ENCODE peak calls at places on chromosome 1, in five cellular contexts. U is A549, I is GM12878, C is HepG2, E is K562. G is an unnamed sample.

GRCh38 chr1:67264899-67265298 is 42.8 kb upstream of the IL12RB2 start:
- DNase-seq in U (no peak), E (no peak), C (no peak), I (no peak), G (no peak)

GRCh38 chr1:150981805-150982712 is at the start of gene ANXA9:
- DNase-seq in U (no peak), E (peak), C (peak), I (no peak), G (peak)

GRCh38 chr1:163796394-163796821 is 474.7 kb downstream of the NUF2 start:
- DNase-seq in E (no peak), C (no peak), U (peak), I (no peak), G (no peak)

GRCh38 chr1:47524272-47524671 is 86.4 kb downstream of the FOXD2 start:
- DNase-seq in C (no peak), E (no peak), I (no peak), U (no peak), G (no peak)

GRCh38 chr1:170805957-170806662 is 129.2 kb upstream of the MROH9 start:
- DNase-seq in E (no peak), C (no peak), I (no peak), U (no peak), G (no peak)

GRCh38 chr1:149942885-149943284 is 6.2 kb upstream of the MTMR11 start:
- DNase-seq in I (no peak), U (no peak), E (no peak), C (no peak), G (no peak)

GRCh38 chr1:94111879-94112278 is 9.1 kb downstream of the ABCA4 start:
- DNase-seq in I (peak), C (no peak), E (no peak), U (no peak), G (no peak)

GRCh38 chr1:100752806-100753205 is 33.3 kb downstream of the VCAM1 start:
- DNase-seq in C (no peak), E (no peak), I (no peak), U (no peak), G (no peak)

GRCh38 chr1:80846966-80847365 is 953.8 kb upstream of the ADGRL2 start:
- DNase-seq in I (no peak), U (no peak), C (no peak), E (no peak), G (no peak)

GRCh38 chr1:155038602-155039307 is 5.1 kb downstream of the DCST1 start:
- DNase-seq in E (no peak), I (no peak), C (no peak), U (peak), G (no peak)

GRCh38 chr1:96843196-96843595 is 121.6 kb downstream of the PTBP2 start:
- DNase-seq in I (no peak), C (no peak), U (no peak), E (no peak), G (no peak)

GRCh38 chr1:49297783-49298182 is 521.1 kb upstream of the BEND5 start:
- DNase-seq in E (no peak), C (no peak), U (no peak), I (no peak), G (peak)

GRCh38 chr1:157496121-157496526 is 56.2 kb downstream of the FCRL5 start:
- DNase-seq in U (peak), I (no peak), C (peak), E (peak), G (peak)

GRCh38 chr1:181101581-181102226 is 13.2 kb downstream of the IER5 start:
- DNase-seq in U (no peak), I (no peak), E (peak), C (no peak), G (peak)

DNA sequence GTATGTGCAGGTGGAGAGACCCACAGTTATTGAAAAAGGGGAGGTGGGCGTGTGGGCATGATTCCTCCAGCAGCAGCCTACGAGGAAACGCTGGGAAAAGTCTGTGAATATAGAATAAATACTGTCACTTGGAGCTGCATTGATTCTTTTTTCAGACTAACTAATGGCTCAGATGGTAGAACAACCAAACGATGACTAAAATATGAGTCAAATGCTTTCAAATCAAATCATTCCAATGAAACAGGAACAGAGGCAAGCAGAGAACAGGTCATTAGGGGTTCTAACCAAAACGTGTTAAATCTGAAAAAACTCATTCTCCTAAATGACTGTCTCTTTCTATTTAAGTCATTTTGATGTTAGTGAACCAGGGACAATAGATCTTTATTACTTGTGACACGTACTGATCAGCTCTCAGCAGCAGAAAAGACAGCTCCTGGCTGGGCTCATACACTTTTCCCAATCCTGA is 35.1 kb upstream of the SEC16B start:
- DNase-seq in U (no peak), I (no peak), E (no peak), C (no peak), G (no peak)
- TF ChIP-seq JUNB in U (no peak), I (peak), E (no peak), C (no peak), G (no peak)

GRCh38 chr1:11245904-11246726 is 16.2 kb downstream of the MTOR start:
- DNase-seq in I (no peak), E (no peak), U (no peak), C (no peak), G (no peak)
- TF ChIP-seq JUNB in I (no peak), E (no peak), U (no peak), C (no peak), G (no peak)

GRCh38 chr1:210827481-210827880 is 306.5 kb downstream of the KCNH1 start:
- DNase-seq in I (no peak), U (no peak), E (no peak), C (no peak), G (no peak)

GRCh38 chr1:210826686-210827085 is 307.3 kb downstream of the KCNH1 start:
- DNase-seq in U (no peak), E (no peak), C (no peak), I (no peak), G (no peak)

GRCh38 chr1:210828996-210829596 is 304.9 kb downstream of the KCNH1 start:
- DNase-seq in E (no peak), U (peak), I (no peak), C (no peak), G (no peak)

DNA sequence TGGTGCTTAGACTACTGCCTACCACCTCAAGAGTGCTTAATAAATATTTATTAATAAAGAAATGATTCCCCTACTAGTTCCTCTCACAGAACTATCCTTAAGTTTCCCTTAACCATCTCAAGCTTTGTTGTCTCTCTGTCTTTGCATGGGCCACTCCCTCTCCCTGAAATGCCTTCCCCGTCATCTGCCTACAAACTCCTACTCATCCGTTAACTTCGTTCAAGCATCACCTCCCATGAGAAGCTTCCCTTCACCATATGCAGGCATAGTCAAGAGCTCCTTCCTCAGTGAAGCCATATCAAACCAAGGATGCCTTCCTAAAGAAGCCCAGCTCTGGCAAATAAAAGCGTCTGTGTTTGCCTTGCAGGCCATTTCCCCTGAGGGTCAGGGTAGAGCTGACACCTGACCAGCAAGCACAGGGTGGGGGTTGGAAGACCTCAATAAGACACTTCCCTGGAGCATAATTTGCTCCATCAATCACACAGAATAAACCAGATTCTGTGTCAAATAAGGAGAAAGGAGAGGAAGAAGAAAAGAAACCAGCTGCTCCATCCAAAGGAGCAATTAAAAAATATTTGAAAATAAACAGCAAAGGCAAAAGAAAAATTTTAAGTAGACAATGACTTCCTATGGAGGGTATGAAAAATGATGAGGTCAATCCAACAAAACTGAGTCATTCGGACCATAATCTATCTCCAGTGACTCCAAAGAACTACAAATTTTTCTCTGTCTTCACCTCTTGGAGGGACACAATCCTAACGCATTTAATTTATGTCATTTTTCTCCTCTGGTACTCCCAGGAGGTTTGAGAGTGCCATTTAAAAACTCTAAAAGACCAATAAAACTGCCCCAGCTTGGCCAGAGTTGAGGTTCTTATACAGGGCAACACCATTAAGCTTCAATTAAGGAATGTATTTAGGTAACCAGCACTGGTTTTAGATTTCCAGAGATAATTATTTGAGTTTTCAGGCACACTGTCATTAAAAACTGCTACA is 303.6 kb downstream of the KCNH1 start:
- DNase-seq in I (no peak), C (no peak), E (no peak), U (no peak), G (no peak)
- TF ChIP-seq JUNB in I (no peak), C (no peak), E (no peak), U (no peak), G (no peak)

DNA sequence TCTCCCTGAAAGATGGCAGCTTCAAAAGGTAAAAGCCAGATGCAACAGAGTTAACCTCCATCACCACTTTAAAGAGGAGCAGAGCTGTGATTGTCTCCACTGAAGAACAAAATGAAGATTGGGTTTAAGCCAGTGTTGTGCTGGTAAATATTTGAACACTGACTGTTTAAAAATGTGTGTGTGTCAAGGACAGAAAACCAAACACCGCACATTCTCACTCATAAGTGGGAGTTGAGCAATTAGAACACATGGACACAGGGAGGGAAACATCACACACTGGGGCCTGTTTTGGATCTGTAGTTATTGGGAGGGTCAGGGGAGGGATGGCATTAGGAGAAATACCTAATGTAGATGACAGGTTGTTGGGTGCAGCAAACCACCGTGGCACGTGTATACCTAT is 83.9 kb downstream of the ST6GALNAC5 start:
- DNase-seq in C (peak), I (no peak), U (no peak), E (no peak), G (no peak)
- TF ChIP-seq JUNB in C (no peak), I (no peak), U (no peak), E (no peak), G (no peak)

GRCh38 chr1:17892225-17892624 is 137.1 kb downstream of the ACTL8 start:
- DNase-seq in U (no peak), C (no peak), E (no peak), I (no peak), G (no peak)
- TF ChIP-seq JUNB in U (no peak), C (no peak), E (no peak), I (no peak), G (no peak)

DNA sequence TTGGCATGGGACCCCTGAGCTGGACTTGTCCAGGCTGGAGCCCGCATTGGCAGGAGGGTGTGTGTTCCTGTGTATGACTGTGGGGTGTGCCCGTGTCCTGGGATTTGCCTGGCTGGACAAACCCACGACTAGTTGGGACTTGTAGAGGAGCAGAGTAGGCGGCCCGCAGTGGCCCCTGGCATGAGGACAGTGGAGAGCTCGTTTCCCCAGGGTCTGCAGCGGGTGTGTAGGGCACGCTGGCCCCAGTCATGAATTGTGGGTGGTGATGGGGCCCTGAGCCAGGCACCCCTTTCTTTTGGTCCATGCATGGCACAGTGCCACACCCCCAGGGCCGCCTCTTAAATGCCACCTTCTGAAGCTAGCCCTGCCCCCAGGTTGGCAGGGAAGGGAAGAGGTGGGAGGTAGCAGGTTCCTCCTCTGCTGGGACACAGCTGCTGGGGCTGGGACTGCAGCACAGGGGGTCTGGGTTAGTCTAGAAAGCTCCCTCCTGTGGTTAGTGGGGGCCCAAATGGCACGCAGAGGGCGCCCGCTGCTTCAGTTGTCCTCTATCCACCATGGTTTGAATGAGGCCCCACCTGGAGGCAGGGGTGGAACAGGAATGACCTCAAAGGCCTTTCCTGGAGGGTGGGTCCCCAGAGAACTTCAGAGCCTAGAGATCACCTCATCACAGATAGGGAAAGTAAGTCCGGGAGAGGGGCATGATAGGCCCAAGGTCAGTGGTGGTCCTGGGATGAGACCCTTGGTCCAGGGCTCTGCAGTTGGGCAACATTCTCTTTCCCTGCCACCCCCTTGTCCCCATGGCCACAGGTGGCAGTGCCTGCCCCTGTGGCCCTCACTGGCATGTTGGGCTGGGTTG is 4.1 kb downstream of the CROCC start:
- DNase-seq in E (no peak), I (no peak), U (no peak), C (no peak), G (no peak)
- TF ChIP-seq JUNB in E (no peak), I (no peak), U (no peak), C (no peak), G (no peak)

GRCh38 chr1:111565079-111565478 is 54.5 kb upstream of the RAP1A start:
- DNase-seq in I (no peak), C (no peak), U (no peak), E (no peak), G (no peak)
- TF ChIP-seq JUNB in I (no peak), C (no peak), U (no peak), E (no peak), G (no peak)

GRCh38 chr1:222919478-222919865 is 104.6 kb downstream of the DISP1 start:
- DNase-seq in C (no peak), E (no peak), U (no peak), I (no peak), G (no peak)
- TF ChIP-seq JUNB in C (no peak), E (no peak), U (no peak), I (no peak), G (no peak)

GRCh38 chr1:161189036-161189435 is 9.8 kb downstream of the ADAMTS4 start:
- DNase-seq in U (no peak), I (no peak), E (no peak), C (no peak), G (no peak)

GRCh38 chr1:161185282-161185682 is 8.0 kb upstream of the B4GALT3 start:
- DNase-seq in C (no peak), I (peak), E (peak), U (no peak), G (no peak)

GRCh38 chr1:161185732-161186311 is 8.5 kb upstream of the B4GALT3 start:
- DNase-seq in E (no peak), I (peak), C (no peak), U (no peak), G (no peak)

GRCh38 chr1:161188381-161188780 is 10.5 kb downstream of the ADAMTS4 start:
- DNase-seq in C (no peak), E (no peak), I (no peak), U (no peak), G (no peak)

GRCh38 chr1:161187311-161187710 is 10.0 kb upstream of the B4GALT3 start:
- DNase-seq in C (no peak), E (no peak), U (no peak), I (no peak), G (no peak)
- TF ChIP-seq JUNB in C (no peak), E (no peak), U (no peak), I (no peak), G (no peak)

GRCh38 chr1:59768752-59769411 is 45.9 kb upstream of the HOOK1 start:
- DNase-seq in C (peak), E (no peak), I (no peak), U (no peak), G (no peak)
- TF ChIP-seq JUNB in C (no peak), E (no peak), I (no peak), U (no peak), G (no peak)

G was measured in GM23338.